ENCODE peak calls at places on chromosomes 12 and 14, in four cellular contexts. One of them, this sample, is unnamed.

GRCh38 chr14:61609143-61609851 is 86.0 kb upstream of the HIF1A start:
- DNase-seq in H7: peak; percentile 39
- DNase-seq in GM12865: no peak
- DNase-seq in retina: peak; percentile 95
- DNase-seq in this sample: no peak

GRCh38 chr12:62846506-62846905 is 88.4 kb downstream of the PPM1H start:
- DNase-seq in GM12865: no peak
- DNase-seq in retina: no peak
- DNase-seq in H7: no peak
- DNase-seq in this sample: no peak

GRCh38 chr14:64800000-64800399 is 79.7 kb downstream of the SPTB start:
- DNase-seq in retina: no peak
- DNase-seq in GM12865: peak; percentile 25
- DNase-seq in H7: peak; percentile 78
- DNase-seq in this sample: no peak

GRCh38 chr14:63901434-63902085 is 48.8 kb downstream of the SYNE2 start:
- DNase-seq in retina: no peak
- DNase-seq in GM12865: no peak
- DNase-seq in H7: no peak
- DNase-seq in this sample: no peak

GRCh38 chr14:39034481-39035296 is 68.3 kb downstream of the SEC23A start:
- DNase-seq in GM12865: no peak
- DNase-seq in retina: no peak
- DNase-seq in H7: peak; percentile 47
- DNase-seq in this sample: no peak

GRCh38 chr12:53056901-53057300 is 7.0 kb downstream of the TNS2 start:
- DNase-seq in retina: no peak
- DNase-seq in GM12865: no peak
- DNase-seq in H7: peak; percentile 13
- DNase-seq in this sample: no peak

GRCh38 chr12:64181504-64182291 is 40.4 kb downstream of the KICS2 start:
- DNase-seq in GM12865: peak; percentile 10
- DNase-seq in retina: peak; percentile 61
- DNase-seq in H7: peak; percentile 33
- DNase-seq in this sample: no peak

GRCh38 chr12:20376984-20377383 is 8.6 kb downstream of the PDE3A start:
- DNase-seq in H7: no peak
- DNase-seq in GM12865: peak; percentile 17
- DNase-seq in retina: peak; percentile 11
- DNase-seq in this sample: no peak

GRCh38 chr14:96090441-96091148 is 51.4 kb downstream of the C14orf132 start:
- DNase-seq in GM12865: no peak
- DNase-seq in H7: peak; percentile 56
- DNase-seq in retina: peak; percentile 69
- DNase-seq in this sample: no peak

GRCh38 chr12:52423035-52423434 is 11.1 kb downstream of the KRT75 start:
- DNase-seq in GM12865: no peak
- DNase-seq in retina: no peak
- DNase-seq in H7: no peak
- DNase-seq in this sample: no peak

GRCh38 chr12:4932576-4932975 is 22.9 kb downstream of the KCNA1 start:
- DNase-seq in GM12865: no peak
- DNase-seq in retina: no peak
- DNase-seq in H7: no peak
- DNase-seq in this sample: no peak

GRCh38 chr12:6039894-6040601 is 84.4 kb downstream of the VWF start:
- DNase-seq in H7: peak; percentile 80
- DNase-seq in retina: peak; percentile 82
- DNase-seq in GM12865: peak; percentile 68
- DNase-seq in this sample: no peak